ENCODE peak calls at places on chromosomes 7 and 10, in four cellular contexts. One of them, this sample, is unnamed.

GRCh38 chr10:58756126-58756525 is 243.5 kb downstream of the BICC1 start:
- DNase-seq in mesendoderm: no peak
- DNase-seq in H1: no peak
- DNase-seq in mesenchymal stem cell: peak
- DNase-seq in this sample: peak

GRCh38 chr10:46225597-46225996 is 61.2 kb upstream of the ANTXRL start:
- DNase-seq in H1: peak
- DNase-seq in mesendoderm: no peak
- DNase-seq in mesenchymal stem cell: no peak
- DNase-seq in this sample: no peak

GRCh38 chr7:77415822-77416620 is at the start of gene GSAP:
- DNase-seq in mesenchymal stem cell: peak
- DNase-seq in mesendoderm: peak
- DNase-seq in H1: peak
- DNase-seq in this sample: no peak

GRCh38 chr7:234041-234711 is 41.8 kb downstream of the FAM20C start:
- DNase-seq in mesenchymal stem cell: peak
- DNase-seq in mesendoderm: no peak
- DNase-seq in H1: no peak
- DNase-seq in this sample: peak

GRCh38 chr10:114638874-114639625 is 19.0 kb downstream of the ABLIM1 start:
- DNase-seq in mesendoderm: no peak
- DNase-seq in mesenchymal stem cell: peak
- DNase-seq in H1: no peak
- DNase-seq in this sample: peak

GRCh38 chr7:84228526-84228925 is 33.9 kb upstream of the SEMA3A start:
- DNase-seq in mesendoderm: peak
- DNase-seq in H1: no peak
- DNase-seq in mesenchymal stem cell: no peak
- DNase-seq in this sample: no peak

GRCh38 chr7:136247211-136247610 is 270.1 kb upstream of the MTPN start:
- DNase-seq in mesenchymal stem cell: peak
- DNase-seq in H1: no peak
- DNase-seq in mesendoderm: no peak
- DNase-seq in this sample: no peak

GRCh38 chr7:128099204-128099671 is 68.0 kb upstream of the LRRC4 start:
- DNase-seq in mesendoderm: peak
- DNase-seq in mesenchymal stem cell: peak
- DNase-seq in H1: no peak
- DNase-seq in this sample: peak

GRCh38 chr7:76069238-76069638 is 21.3 kb downstream of the MDH2 start:
- DNase-seq in H1: no peak
- DNase-seq in mesenchymal stem cell: peak
- DNase-seq in mesendoderm: peak
- DNase-seq in this sample: peak

GRCh38 chr10:92264249-92264648 is 26.6 kb downstream of the CPEB3 start:
- DNase-seq in mesendoderm: no peak
- DNase-seq in H1: no peak
- DNase-seq in mesenchymal stem cell: no peak
- DNase-seq in this sample: no peak

GRCh38 chr10:17206210-17206709 is 4.8 kb upstream of the TRDMT1 start:
- DNase-seq in H1: no peak
- DNase-seq in mesendoderm: no peak
- DNase-seq in mesenchymal stem cell: peak
- DNase-seq in this sample: peak

GRCh38 chr7:44771358-44771757 is 22.7 kb downstream of the ZMIZ2 start:
- DNase-seq in mesendoderm: no peak
- DNase-seq in H1: no peak
- DNase-seq in mesenchymal stem cell: no peak
- DNase-seq in this sample: no peak

GRCh38 chr10:80619036-80619435 is 81.3 kb downstream of the SH2D4B start:
- DNase-seq in H1: no peak
- DNase-seq in mesenchymal stem cell: no peak
- DNase-seq in mesendoderm: no peak
- DNase-seq in this sample: no peak

GRCh38 chr7:81616951-81617350 is 152.9 kb downstream of the HGF start:
- DNase-seq in H1: no peak
- DNase-seq in mesenchymal stem cell: no peak
- DNase-seq in mesendoderm: peak
- DNase-seq in this sample: peak

GRCh38 chr10:75910032-75910431 is 478.6 kb downstream of the LRMDA start:
- DNase-seq in mesendoderm: no peak
- DNase-seq in H1: no peak
- DNase-seq in mesenchymal stem cell: peak
- DNase-seq in this sample: peak

GRCh38 chr10:62811159-62811875 is 4.8 kb downstream of the EGR2 start:
- DNase-seq in mesenchymal stem cell: no peak
- DNase-seq in H1: no peak
- DNase-seq in mesendoderm: no peak
- DNase-seq in this sample: no peak

GRCh38 chr7:39894904-39895303 is 55.2 kb upstream of the CDK13 start:
- DNase-seq in mesendoderm: no peak
- DNase-seq in mesenchymal stem cell: no peak
- DNase-seq in H1: peak
- DNase-seq in this sample: peak

GRCh38 chr7:159061674-159062212 is 82.9 kb downstream of the VIPR2 start:
- DNase-seq in mesenchymal stem cell: no peak
- DNase-seq in mesendoderm: peak
- DNase-seq in H1: peak
- DNase-seq in this sample: no peak

GRCh38 chr10:114783686-114784085 is 37.9 kb upstream of the FHIP2A start:
- DNase-seq in mesenchymal stem cell: no peak
- DNase-seq in mesendoderm: no peak
- DNase-seq in H1: no peak
- DNase-seq in this sample: no peak

GRCh38 chr7:2478387-2478760 is 2.2 kb upstream of the GRIFIN start:
- DNase-seq in H1: no peak
- DNase-seq in mesendoderm: no peak
- DNase-seq in mesenchymal stem cell: no peak
- DNase-seq in this sample: no peak

GRCh38 chr10:5816170-5816569 is 2.9 kb upstream of the GDI2 start:
- DNase-seq in mesendoderm: no peak
- DNase-seq in H1: peak
- DNase-seq in mesenchymal stem cell: no peak
- DNase-seq in this sample: no peak

GRCh38 chr10:5442056-5442989 is 30.0 kb downstream of the NET1 start:
- DNase-seq in mesendoderm: peak
- DNase-seq in H1: no peak
- DNase-seq in mesenchymal stem cell: peak
- DNase-seq in this sample: peak

GRCh38 chr7:138460176-138460648 is at the start of gene TRIM24:
- DNase-seq in H1: no peak
- DNase-seq in mesendoderm: no peak
- DNase-seq in mesenchymal stem cell: no peak
- DNase-seq in this sample: peak

GRCh38 chr10:19212590-19212989 is 164.0 kb downstream of the MALRD1 start:
- DNase-seq in mesendoderm: no peak
- DNase-seq in mesenchymal stem cell: no peak
- DNase-seq in H1: no peak
- DNase-seq in this sample: no peak

GRCh38 chr7:116967983-116968382 is 14.7 kb downstream of the ST7 start:
- DNase-seq in mesenchymal stem cell: no peak
- DNase-seq in H1: no peak
- DNase-seq in mesendoderm: no peak
- DNase-seq in this sample: no peak

GRCh38 chr10:77377678-77378352 is 259.8 kb downstream of the KCNMA1 start:
- DNase-seq in mesendoderm: peak
- DNase-seq in mesenchymal stem cell: no peak
- DNase-seq in H1: no peak
- DNase-seq in this sample: no peak

GRCh38 chr7:155340721-155341120 is 43.0 kb downstream of the INSIG1 start:
- DNase-seq in mesendoderm: no peak
- DNase-seq in H1: no peak
- DNase-seq in mesenchymal stem cell: no peak
- DNase-seq in this sample: no peak

GRCh38 chr10:84548869-84549268 is 220.5 kb downstream of the CCSER2 start:
- DNase-seq in mesendoderm: peak
- DNase-seq in H1: peak
- DNase-seq in mesenchymal stem cell: no peak
- DNase-seq in this sample: no peak

GRCh38 chr7:153370092-153370491 is 610.5 kb downstream of the ACTR3B start:
- DNase-seq in mesendoderm: peak
- DNase-seq in H1: peak
- DNase-seq in mesenchymal stem cell: no peak
- DNase-seq in this sample: no peak

GRCh38 chr10:71809628-71810027 is 36.3 kb upstream of the VSIR start:
- DNase-seq in H1: no peak
- DNase-seq in mesenchymal stem cell: no peak
- DNase-seq in mesendoderm: no peak
- DNase-seq in this sample: no peak

GRCh38 chr7:139601176-139601575 is 77.7 kb downstream of the CLEC2L start:
- DNase-seq in mesenchymal stem cell: no peak
- DNase-seq in mesendoderm: no peak
- DNase-seq in H1: no peak
- DNase-seq in this sample: no peak

GRCh38 chr7:151115121-151115835 is 29.0 kb downstream of the AGAP3 start:
- DNase-seq in H1: peak
- DNase-seq in mesendoderm: peak
- DNase-seq in mesenchymal stem cell: peak
- DNase-seq in this sample: peak
- H3K4ac ChIP-seq in H1: no peak
- H3K4ac ChIP-seq in mesendoderm: peak
- H3K4ac ChIP-seq in mesenchymal stem cell: peak
- H3K4ac ChIP-seq in this sample: peak

GRCh38 chr7:148699024-148699771 is 495 bp downstream of the CUL1 start:
- DNase-seq in mesendoderm: peak
- DNase-seq in H1: peak
- DNase-seq in mesenchymal stem cell: peak
- DNase-seq in this sample: peak

GRCh38 chr7:148702876-148703670 is 4.4 kb downstream of the CUL1 start:
- DNase-seq in H1: no peak
- DNase-seq in mesendoderm: no peak
- DNase-seq in mesenchymal stem cell: no peak
- DNase-seq in this sample: no peak

GRCh38 chr7:148700693-148701092 is 2.0 kb downstream of the CUL1 start:
- DNase-seq in H1: no peak
- DNase-seq in mesenchymal stem cell: peak
- DNase-seq in mesendoderm: peak
- DNase-seq in this sample: peak

GRCh38 chr7:148699772-148700629 is 1.3 kb downstream of the CUL1 start:
- DNase-seq in mesenchymal stem cell: peak
- DNase-seq in H1: no peak
- DNase-seq in mesendoderm: peak
- DNase-seq in this sample: peak

GRCh38 chr7:148701414-148701813 is 2.7 kb downstream of the CUL1 start:
- DNase-seq in H1: no peak
- DNase-seq in mesenchymal stem cell: peak
- DNase-seq in mesendoderm: peak
- DNase-seq in this sample: peak
- H3K4ac ChIP-seq in H1: no peak
- H3K4ac ChIP-seq in mesenchymal stem cell: no peak
- H3K4ac ChIP-seq in mesendoderm: no peak
- H3K4ac ChIP-seq in this sample: no peak

GRCh38 chr10:125144209-125144608 is 16.2 kb downstream of the CTBP2 start:
- DNase-seq in mesendoderm: no peak
- DNase-seq in mesenchymal stem cell: no peak
- DNase-seq in H1: no peak
- DNase-seq in this sample: no peak

GRCh38 chr10:125144693-125145623 is 15.4 kb downstream of the CTBP2 start:
- DNase-seq in mesenchymal stem cell: peak
- DNase-seq in mesendoderm: peak
- DNase-seq in H1: peak
- DNase-seq in this sample: peak

GRCh38 chr10:125141150-125141859 is 19.1 kb downstream of the CTBP2 start:
- DNase-seq in mesendoderm: no peak
- DNase-seq in mesenchymal stem cell: no peak
- DNase-seq in H1: no peak
- DNase-seq in this sample: no peak

GRCh38 chr10:125141860-125142484 is 18.4 kb downstream of the CTBP2 start:
- DNase-seq in mesendoderm: no peak
- DNase-seq in mesenchymal stem cell: no peak
- DNase-seq in H1: no peak
- DNase-seq in this sample: no peak

DNA sequence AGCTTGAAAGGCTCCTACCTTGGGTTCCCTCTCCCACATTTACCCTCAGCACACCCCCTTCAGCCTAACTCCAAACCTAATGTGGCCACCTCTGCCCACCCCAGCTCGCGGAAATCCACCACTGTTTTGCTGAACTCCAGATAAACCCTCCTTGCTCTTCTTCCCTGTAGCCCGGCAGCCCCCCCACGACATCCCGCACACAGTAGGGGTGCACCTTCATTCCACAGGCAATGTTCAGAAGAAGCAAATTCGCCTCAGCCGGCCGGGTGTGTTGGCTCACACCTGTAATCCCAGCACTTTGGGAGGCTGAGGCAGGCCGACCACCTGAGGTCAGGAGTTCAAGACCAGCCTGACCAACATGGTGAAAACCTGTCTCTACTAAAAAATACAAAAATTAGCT is 17.4 kb downstream of the CTBP2 start:
- DNase-seq in mesendoderm: no peak
- DNase-seq in H1: no peak
- DNase-seq in mesenchymal stem cell: no peak
- DNase-seq in this sample: no peak
- H3K4ac ChIP-seq in mesendoderm: no peak
- H3K4ac ChIP-seq in H1: no peak
- H3K4ac ChIP-seq in mesenchymal stem cell: no peak
- H3K4ac ChIP-seq in this sample: no peak

GRCh38 chr10:125721035-125721434 is 1.5 kb downstream of the EDRF1 start:
- DNase-seq in mesenchymal stem cell: no peak
- DNase-seq in mesendoderm: no peak
- DNase-seq in H1: no peak
- DNase-seq in this sample: no peak

GRCh38 chr10:125719173-125720001 is at the start of gene EDRF1:
- DNase-seq in H1: peak
- DNase-seq in mesenchymal stem cell: peak
- DNase-seq in mesendoderm: peak
- DNase-seq in this sample: peak

GRCh38 chr10:125722811-125723210 is 3.3 kb downstream of the EDRF1 start:
- DNase-seq in H1: no peak
- DNase-seq in mesendoderm: no peak
- DNase-seq in mesenchymal stem cell: no peak
- DNase-seq in this sample: no peak

GRCh38 chr10:125720002-125720382 is 483 bp downstream of the EDRF1 start:
- DNase-seq in mesenchymal stem cell: no peak
- DNase-seq in mesendoderm: no peak
- DNase-seq in H1: no peak
- DNase-seq in this sample: peak
- H3K4ac ChIP-seq in mesenchymal stem cell: peak
- H3K4ac ChIP-seq in mesendoderm: no peak
- H3K4ac ChIP-seq in H1: no peak
- H3K4ac ChIP-seq in this sample: peak

GRCh38 chr10:30803058-30803457 is 173.5 kb upstream of the LYZL2 start:
- DNase-seq in H1: no peak
- DNase-seq in mesendoderm: no peak
- DNase-seq in mesenchymal stem cell: no peak
- DNase-seq in this sample: no peak

GRCh38 chr10:30803901-30804322 is 174.4 kb upstream of the LYZL2 start:
- DNase-seq in mesendoderm: no peak
- DNase-seq in H1: no peak
- DNase-seq in mesenchymal stem cell: no peak
- DNase-seq in this sample: peak

GRCh38 chr10:30804478-30805055 is 175.0 kb upstream of the LYZL2 start:
- DNase-seq in mesendoderm: no peak
- DNase-seq in H1: no peak
- DNase-seq in mesenchymal stem cell: no peak
- DNase-seq in this sample: no peak

GRCh38 chr10:30806824-30807223 is 177.3 kb upstream of the LYZL2 start:
- DNase-seq in H1: no peak
- DNase-seq in mesendoderm: no peak
- DNase-seq in mesenchymal stem cell: no peak
- DNase-seq in this sample: no peak

GRCh38 chr10:30805061-30805460 is 175.5 kb upstream of the LYZL2 start:
- DNase-seq in mesendoderm: no peak
- DNase-seq in mesenchymal stem cell: no peak
- DNase-seq in H1: no peak
- DNase-seq in this sample: no peak
- H3K4ac ChIP-seq in mesendoderm: no peak
- H3K4ac ChIP-seq in mesenchymal stem cell: no peak
- H3K4ac ChIP-seq in H1: no peak
- H3K4ac ChIP-seq in this sample: peak

This sample was measured in IMR-90.